ENCODE peak calls at places on chromosomes 5 and 9, in four cellular contexts. W is prostate gland, F is vagina, L is right lobe of liver. Y is an unnamed sample.

GRCh38 chr9:115289757-115290208 is 171.8 kb upstream of the TNC start:
- DNase-seq in F (no peak), W (no peak), L (no peak), Y (no peak)

GRCh38 chr5:129107637-129108036 is 13.1 kb downstream of the ISOC1 start:
- DNase-seq in L (no peak), W (no peak), F (no peak), Y (no peak)

GRCh38 chr5:59810041-59810440 is 83.5 kb downstream of the PDE4D start:
- DNase-seq in L (peak), F (no peak), W (peak), Y (peak)

GRCh38 chr5:317086-317811 is 4.3 kb upstream of the AHRR start:
- DNase-seq in L (no peak), F (no peak), W (no peak), Y (no peak)

GRCh38 chr9:114908796-114909448 is 21.5 kb downstream of the TNFSF8 start:
- DNase-seq in L (no peak), F (no peak), W (no peak), Y (no peak)

GRCh38 chr9:98886691-98887229 is 56.9 kb upstream of the COL15A1 start:
- DNase-seq in L (no peak), F (no peak), W (no peak), Y (no peak)

GRCh38 chr9:93942176-93942575 is 13.0 kb downstream of the BARX1 start:
- DNase-seq in W (no peak), L (no peak), F (no peak), Y (no peak)

GRCh38 chr5:64742821-64743220 is 25.7 kb downstream of the SREK1IP1 start:
- DNase-seq in L (no peak), F (no peak), W (no peak), Y (no peak)

GRCh38 chr9:91886433-91887031 is 63.5 kb downstream of the ROR2 start:
- DNase-seq in W (no peak), L (no peak), F (no peak), Y (no peak)

GRCh38 chr5:140312791-140313189 is 9.9 kb upstream of the PFDN1 start:
- DNase-seq in W (no peak), F (no peak), L (no peak), Y (no peak)

GRCh38 chr5:135990518-135991240 is 35.9 kb upstream of the LECT2 start:
- DNase-seq in F (no peak), W (no peak), L (no peak), Y (no peak)

GRCh38 chr5:156380846-156381245 is 53.9 kb downstream of the SGCD start:
- DNase-seq in F (no peak), L (no peak), W (no peak), Y (no peak)

GRCh38 chr9:89623925-89624420 is 19.2 kb downstream of the GADD45G start:
- DNase-seq in L (no peak), W (peak), F (no peak), Y (peak)

GRCh38 chr5:956941-957729 is 51.5 kb upstream of the NKD2 start:
- DNase-seq in F (no peak), L (no peak), W (no peak), Y (no peak)

GRCh38 chr5:39513236-39513635 is 88.5 kb upstream of the DAB2 start:
- DNase-seq in F (no peak), L (no peak), W (no peak), Y (no peak)

GRCh38 chr5:8320244-8320643 is 451.3 kb downstream of the MTRR start:
- DNase-seq in L (no peak), W (no peak), F (no peak), Y (no peak)

GRCh38 chr5:102090770-102091169 is 205.3 kb downstream of the SLCO4C1 start:
- DNase-seq in L (no peak), F (no peak), W (no peak), Y (no peak)

GRCh38 chr9:90458485-90458884 is 184.1 kb downstream of the DIRAS2 start:
- DNase-seq in W (no peak), L (peak), F (no peak), Y (no peak)

GRCh38 chr5:8773091-8773615 is 772.7 kb downstream of the SEMA5A start:
- DNase-seq in W (no peak), L (no peak), F (no peak), Y (no peak)

GRCh38 chr5:40599676-40600075 is 80.0 kb upstream of the PTGER4 start:
- DNase-seq in W (no peak), F (no peak), L (no peak), Y (no peak)

GRCh38 chr5:56717253-56717987 is 97.9 kb upstream of the MAP3K1 start:
- DNase-seq in W (peak), L (no peak), F (no peak), Y (no peak)

GRCh38 chr5:135660826-135661555 is 82.2 kb upstream of the CXCL14 start:
- DNase-seq in L (no peak), F (no peak), W (no peak), Y (no peak)

GRCh38 chr5:177440211-177440989 is 6.2 kb upstream of the PRR7 start:
- DNase-seq in W (no peak), F (no peak), L (no peak), Y (no peak)
- TF ChIP-seq POLR2A in W (no peak), F (no peak), L (no peak), Y (no peak)

GRCh38 chr5:138978085-138978484 is 103.0 kb upstream of the LRRTM2 start:
- DNase-seq in W (no peak), F (no peak), L (no peak), Y (no peak)

GRCh38 chr5:138983984-138984383 is 108.8 kb upstream of the LRRTM2 start:
- DNase-seq in W (no peak), F (no peak), L (no peak), Y (no peak)

GRCh38 chr5:138981131-138981530 is 106.0 kb upstream of the LRRTM2 start:
- DNase-seq in L (no peak), W (no peak), F (no peak), Y (no peak)

GRCh38 chr5:138979684-138980275 is 104.6 kb upstream of the LRRTM2 start:
- DNase-seq in F (no peak), L (no peak), W (no peak), Y (no peak)

DNA sequence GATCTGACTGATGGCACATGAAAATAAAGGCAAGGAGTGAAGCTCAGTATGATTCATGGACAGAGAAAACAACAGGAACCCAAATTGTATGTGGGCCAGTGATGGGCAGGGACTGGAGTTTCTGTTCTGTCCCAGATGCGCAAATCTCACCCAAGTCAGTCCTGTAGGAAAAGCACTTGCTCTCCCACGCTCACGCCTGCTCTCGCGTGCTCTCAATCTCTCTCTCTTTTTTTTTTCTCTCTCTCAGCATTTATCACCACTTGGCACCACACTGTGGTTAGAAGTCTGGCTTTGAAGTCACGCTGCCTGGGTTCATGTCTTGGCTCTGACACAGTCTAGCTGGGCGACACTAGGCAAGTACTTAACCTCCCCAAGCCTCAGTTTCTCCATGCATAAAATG is 106.5 kb upstream of the LRRTM2 start:
- DNase-seq in L (no peak), W (no peak), F (no peak), Y (no peak)
- TF ChIP-seq POLR2A in L (no peak), W (no peak), F (no peak), Y (no peak)

GRCh38 chr5:119268387-119269060 is 87.3 kb upstream of the TNFAIP8 start:
- DNase-seq in W (peak), L (peak), F (peak), Y (peak)

GRCh38 chr5:119269061-119269579 is 86.7 kb upstream of the TNFAIP8 start:
- DNase-seq in L (peak), F (no peak), W (peak), Y (no peak)

GRCh38 chr5:119270955-119271757 is 84.7 kb upstream of the TNFAIP8 start:
- DNase-seq in W (peak), F (no peak), L (no peak), Y (no peak)

GRCh38 chr5:119270121-119270565 is 85.7 kb upstream of the TNFAIP8 start:
- DNase-seq in F (no peak), L (no peak), W (no peak), Y (no peak)

DNA sequence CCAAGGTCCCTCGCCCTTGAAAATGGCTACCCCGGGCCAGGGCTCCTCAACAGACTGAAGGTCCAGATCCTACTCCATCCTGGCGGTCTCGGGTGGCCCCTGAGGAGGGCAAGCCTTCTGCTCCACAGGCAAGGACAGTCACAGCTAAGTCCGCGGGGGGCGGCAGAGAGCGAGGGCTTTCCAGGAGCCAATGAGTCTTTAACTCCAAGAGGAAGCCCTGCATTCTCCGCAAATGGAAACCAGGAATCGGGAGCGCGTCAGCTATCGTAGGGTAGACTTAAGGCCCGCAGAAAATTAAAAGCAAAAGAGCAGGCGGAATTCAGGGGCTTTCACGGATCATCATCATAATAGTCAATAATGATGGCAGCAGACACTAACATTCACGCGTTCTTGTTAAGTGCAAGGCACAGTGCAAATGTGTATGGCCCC is 87.8 kb upstream of the TNFAIP8 start:
- DNase-seq in W (peak), L (peak), F (no peak), Y (peak)
- TF ChIP-seq POLR2A in W (no peak), L (no peak), F (no peak), Y (no peak)

DNA sequence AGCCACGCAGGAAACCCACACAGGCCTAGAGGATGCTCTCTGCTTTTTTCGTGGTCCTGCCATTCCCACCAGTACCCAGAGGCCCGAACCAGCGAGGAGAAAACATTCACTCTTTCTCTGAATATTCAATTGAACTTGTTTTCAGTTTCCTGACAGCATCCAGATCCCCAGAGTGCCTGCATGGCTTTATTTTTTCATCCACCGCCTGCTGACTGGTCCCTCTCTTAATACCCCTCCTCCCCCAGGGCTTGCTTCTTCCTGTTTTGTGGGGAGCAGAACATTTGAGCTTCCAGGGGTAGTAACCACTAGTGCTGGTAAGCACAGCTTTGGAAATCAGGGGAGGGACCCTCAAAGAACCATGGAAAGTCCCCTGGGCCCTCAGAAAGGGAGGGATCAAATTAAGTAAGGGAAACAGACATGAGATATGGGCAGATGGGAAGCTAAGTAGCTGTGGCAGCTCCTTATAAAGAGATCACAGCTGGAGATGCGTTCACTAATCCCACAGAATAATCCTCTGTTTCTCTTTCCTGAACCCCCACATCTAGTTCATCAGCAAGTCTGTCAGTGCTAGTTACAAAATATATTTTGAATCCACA is 26.7 kb downstream of the GRIA1 start:
- DNase-seq in F (no peak), W (no peak), L (no peak), Y (no peak)
- TF ChIP-seq POLR2A in F (no peak), W (no peak), L (no peak), Y (no peak)

Y was measured in gastrocnemius medialis.